ENCODE peak calls at places on chromosome 17, in four cellular contexts. B, G, Q and I are unnamed samples.

GRCh38 chr17:79851461-79851817 is 12.2 kb upstream of the CBX4 start:
- DNase-seq in B (no peak), G (no peak), Q (no peak), I (no peak)

GRCh38 chr17:75758131-75758905 is 6.7 kb downstream of the GALK1 start:
- DNase-seq in B (no peak), G (no peak), Q (peak; percentile 18), I (no peak)

GRCh38 chr17:2706911-2707510 is 4.6 kb downstream of the CLUH start:
- DNase-seq in B (no peak), G (no peak), Q (no peak), I (no peak)

GRCh38 chr17:57809879-57810278 is 40.0 kb downstream of the MRPS23 start:
- DNase-seq in B (no peak), G (no peak), Q (no peak), I (no peak)

GRCh38 chr17:4136373-4136772 is 6.5 kb downstream of the ZZEF1 start:
- DNase-seq in B (no peak), G (no peak), Q (no peak), I (no peak)

GRCh38 chr17:72219136-72219823 is 98.5 kb downstream of the SOX9 start:
- DNase-seq in B (no peak), G (no peak), Q (no peak), I (peak; percentile 54)

GRCh38 chr17:70875729-70876344 is 706.5 kb downstream of the KCNJ2 start:
- DNase-seq in B (no peak), G (no peak), Q (no peak), I (no peak)

GRCh38 chr17:82103588-82104451 is 5.8 kb upstream of the FASN start:
- DNase-seq in B (no peak), G (no peak), Q (no peak), I (no peak)

GRCh38 chr17:51322390-51323029 is 62.2 kb downstream of the UTP18 start:
- DNase-seq in B (no peak), G (no peak), Q (peak; percentile 68), I (peak; percentile 45)

GRCh38 chr17:65287040-65287439 is 149.9 kb downstream of the RGS9 start:
- DNase-seq in B (no peak), G (no peak), Q (no peak), I (no peak)

GRCh38 chr17:7060165-7060890 is 16.4 kb upstream of the SLC16A11 start:
- DNase-seq in B (no peak), G (no peak), Q (no peak), I (peak; percentile 27)

GRCh38 chr17:48612854-48613691 is 2.0 kb downstream of the HOXB8 start:
- DNase-seq in B (no peak), G (peak; percentile 57), Q (no peak), I (peak; percentile 87)

GRCh38 chr17:16945513-16946201 is 26.3 kb downstream of the TNFRSF13B start:
- DNase-seq in B (no peak), G (no peak), Q (no peak), I (peak; percentile 36)

GRCh38 chr17:29109477-29110371 is 66.8 kb downstream of the PIPOX start:
- DNase-seq in B (no peak), G (no peak), Q (no peak), I (no peak)

GRCh38 chr17:78538033-78538776 is 39.0 kb downstream of the DNAH17 start:
- DNase-seq in B (no peak), G (no peak), Q (no peak), I (no peak)

GRCh38 chr17:61251939-61252865 is 147.4 kb upstream of the TBX2 start:
- DNase-seq in B (no peak), G (no peak), Q (peak; percentile 100), I (no peak)